ENCODE peak calls at places on chromosomes 1 and 21, in six cellular contexts. Q, D, N, F, C and E are unnamed samples.

GRCh38 chr1:110286564-110286963 is 52.6 kb upstream of the RBM15 start:
- ATAC-seq in Q (no peak), D (no peak), N (no peak), F (no peak), C (no peak), E (no peak)

GRCh38 chr1:169681094-169681493 is 30.3 kb downstream of the SELL start:
- ATAC-seq in Q (no peak), D (no peak), N (no peak), F (no peak), C (no peak), E (no peak)

GRCh38 chr1:38989979-38990378 is 1.1 kb upstream of the AKIRIN1 start:
- ATAC-seq in Q (no peak), D (no peak), N (no peak), F (no peak), C (no peak), E (no peak)

GRCh38 chr1:30748699-30749401 is 8.7 kb downstream of the LAPTM5 start:
- ATAC-seq in Q (no peak), D (no peak), N (no peak), F (no peak), C (no peak), E (no peak)

GRCh38 chr1:108068141-108068540 is 103.2 kb upstream of the VAV3 start:
- ATAC-seq in Q (no peak), D (no peak), N (no peak), F (no peak), C (no peak), E (no peak)

GRCh38 chr1:210321131-210321530 is 7.6 kb upstream of the HHAT start:
- ATAC-seq in Q (no peak), D (no peak), N (no peak), F (no peak), C (no peak), E (no peak)

GRCh38 chr1:178501705-178502329 is 5.1 kb upstream of the CLEC20A start:
- ATAC-seq in Q (peak), D (peak), N (peak), F (peak), C (peak), E (peak)

GRCh38 chr1:164648211-164649080 is 89.5 kb downstream of the PBX1 start:
- ATAC-seq in Q (no peak), D (no peak), N (no peak), F (no peak), C (peak), E (no peak)

GRCh38 chr1:162877412-162877811 is 16.4 kb upstream of the CCDC190 start:
- ATAC-seq in Q (no peak), D (no peak), N (no peak), F (no peak), C (no peak), E (no peak)

GRCh38 chr1:216721878-216722277 is 1.4 kb downstream of the ESRRG start:
- ATAC-seq in Q (peak), D (peak), N (no peak), F (no peak), C (peak), E (no peak)

GRCh38 chr1:166944186-166944967 is 31.0 kb downstream of the ILDR2 start:
- ATAC-seq in Q (no peak), D (no peak), N (no peak), F (no peak), C (no peak), E (no peak)

GRCh38 chr1:156126701-156127534 is 12.4 kb downstream of the LMNA start:
- ATAC-seq in Q (peak), D (peak), N (no peak), F (peak), C (no peak), E (peak)

GRCh38 chr1:156130578-156130942 is 16.0 kb downstream of the LMNA start:
- ATAC-seq in Q (no peak), D (no peak), N (no peak), F (peak), C (no peak), E (no peak)

GRCh38 chr1:156128749-156129682 is 14.5 kb downstream of the LMNA start:
- ATAC-seq in Q (no peak), D (peak), N (no peak), F (no peak), C (peak), E (peak)

GRCh38 chr1:156126043-156126700 is 11.7 kb downstream of the LMNA start:
- ATAC-seq in Q (peak), D (peak), N (no peak), F (peak), C (peak), E (peak)

DNA sequence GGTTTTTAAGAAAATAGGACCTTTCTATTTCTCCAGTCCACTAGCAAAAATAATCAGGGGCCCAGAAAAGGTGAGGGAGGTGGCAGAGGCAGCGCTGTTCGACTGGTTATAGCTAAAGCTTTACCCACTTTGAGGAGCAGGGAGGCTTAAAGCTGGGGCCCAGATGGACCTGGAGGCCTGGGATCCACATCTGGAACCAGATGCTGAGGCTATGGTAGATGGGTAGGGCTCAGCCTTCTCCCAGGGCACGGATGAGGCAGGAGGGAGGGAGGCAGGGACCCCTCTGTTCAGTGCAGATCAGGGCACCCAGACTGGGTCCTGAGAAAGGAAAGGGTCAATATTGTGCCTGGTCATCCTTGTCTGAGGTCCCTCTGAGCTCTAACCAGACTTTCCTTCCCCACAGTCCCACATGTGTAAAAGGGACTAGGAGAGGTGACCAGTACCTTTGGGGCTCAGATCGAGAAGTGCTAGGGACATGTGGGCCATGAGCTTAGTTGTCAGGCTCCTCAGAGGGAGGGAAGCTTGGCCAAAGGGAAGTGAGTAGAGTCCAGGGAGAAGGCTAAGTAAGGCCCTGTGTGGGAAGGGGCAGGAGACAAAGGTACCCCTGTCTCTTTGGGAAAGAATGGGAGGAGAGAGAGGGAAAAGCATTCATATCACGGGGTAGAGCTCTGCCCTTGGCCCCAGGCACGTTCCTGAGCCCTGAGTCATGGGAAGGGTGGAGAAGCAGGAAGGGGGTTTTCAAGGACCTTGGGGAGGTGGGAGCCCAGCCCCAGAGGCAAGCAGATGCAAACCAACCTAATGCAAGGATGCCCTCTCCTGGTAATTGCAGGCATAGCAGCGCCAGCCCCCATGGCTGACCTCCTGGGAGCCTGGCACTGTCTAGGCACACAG is 15.4 kb downstream of the LMNA start:
- ATAC-seq in Q (peak), D (peak), N (peak), F (peak), C (peak), E (peak)
- H3K4me3 ChIP-seq in Q (no peak), D (peak), N (no peak), F (peak), C (peak), E (peak)

GRCh38 chr1:221431968-221432367 is 309.9 kb downstream of the DUSP10 start:
- ATAC-seq in Q (no peak), D (no peak), N (no peak), F (no peak), C (no peak), E (no peak)
- H3K4me3 ChIP-seq in Q (no peak), D (no peak), N (no peak), F (no peak), C (no peak), E (no peak)

GRCh38 chr1:9657521-9658032 is 6.0 kb downstream of the PIK3CD start:
- ATAC-seq in Q (no peak), D (no peak), N (no peak), F (no peak), C (no peak), E (no peak)
- H3K4me3 ChIP-seq in Q (no peak), D (no peak), N (no peak), F (no peak), C (no peak), E (no peak)

GRCh38 chr1:154945962-154946850 is 9.7 kb upstream of the PMVK start:
- ATAC-seq in Q (no peak), D (no peak), N (no peak), F (no peak), C (no peak), E (no peak)

GRCh38 chr1:154943649-154944421 is 7.3 kb upstream of the PMVK start:
- ATAC-seq in Q (peak), D (peak), N (peak), F (peak), C (peak), E (peak)

GRCh38 chr1:154941332-154941995 is 4.9 kb upstream of the PMVK start:
- ATAC-seq in Q (no peak), D (no peak), N (peak), F (no peak), C (no peak), E (no peak)

GRCh38 chr1:154945160-154945961 is 8.8 kb upstream of the PMVK start:
- ATAC-seq in Q (no peak), D (no peak), N (no peak), F (no peak), C (no peak), E (no peak)

DNA sequence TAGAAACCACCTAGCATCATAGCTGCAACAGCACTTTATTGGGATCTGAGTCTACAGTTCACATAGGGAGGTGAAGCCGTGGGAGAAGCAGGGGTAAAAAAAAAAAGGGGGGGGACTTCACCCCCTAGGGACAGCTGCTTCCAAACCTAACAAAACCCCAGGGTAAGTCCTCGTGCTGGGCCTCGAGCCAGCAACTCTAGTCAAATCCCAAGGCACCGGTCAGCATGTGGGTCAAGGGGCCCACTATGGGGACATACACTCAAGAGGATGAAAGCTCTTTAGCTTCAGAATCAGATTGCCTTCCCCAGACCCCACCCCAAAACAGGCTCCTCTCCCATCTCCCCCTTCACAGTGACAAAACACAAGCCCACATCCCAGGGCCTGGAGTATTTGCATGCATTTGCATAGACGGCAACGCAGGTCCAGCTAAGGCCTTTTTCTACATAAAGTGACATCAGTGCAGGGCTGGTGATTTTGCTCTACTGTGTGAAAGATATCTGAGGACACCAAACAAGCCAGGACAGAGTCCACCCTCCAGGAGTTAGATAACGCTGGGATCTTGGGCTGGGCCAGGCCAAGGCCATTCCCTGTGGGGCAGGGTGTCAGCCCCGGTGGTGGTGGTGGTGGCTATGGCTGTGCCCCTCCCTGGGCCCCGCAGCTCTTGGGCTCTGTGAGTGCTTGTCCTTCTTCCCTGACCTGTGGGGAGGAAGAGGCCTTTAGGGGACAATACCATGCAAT is 8.1 kb upstream of the PMVK start:
- ATAC-seq in Q (no peak), D (no peak), N (peak), F (no peak), C (no peak), E (no peak)
- H3K4me3 ChIP-seq in Q (no peak), D (no peak), N (no peak), F (no peak), C (no peak), E (no peak)

GRCh38 chr1:8371372-8371991 is 53.6 kb downstream of the SLC45A1 start:
- ATAC-seq in Q (no peak), D (peak), N (no peak), F (no peak), C (peak), E (no peak)
- H3K4me3 ChIP-seq in Q (no peak), D (no peak), N (no peak), F (no peak), C (peak), E (no peak)

GRCh38 chr21:45328198-45329087 is 40.7 kb upstream of the POFUT2 start:
- ATAC-seq in Q (no peak), D (no peak), N (no peak), F (peak), C (no peak), E (no peak)
- H3K4me3 ChIP-seq in Q (peak), D (no peak), N (peak), F (no peak), C (no peak), E (no peak)

DNA sequence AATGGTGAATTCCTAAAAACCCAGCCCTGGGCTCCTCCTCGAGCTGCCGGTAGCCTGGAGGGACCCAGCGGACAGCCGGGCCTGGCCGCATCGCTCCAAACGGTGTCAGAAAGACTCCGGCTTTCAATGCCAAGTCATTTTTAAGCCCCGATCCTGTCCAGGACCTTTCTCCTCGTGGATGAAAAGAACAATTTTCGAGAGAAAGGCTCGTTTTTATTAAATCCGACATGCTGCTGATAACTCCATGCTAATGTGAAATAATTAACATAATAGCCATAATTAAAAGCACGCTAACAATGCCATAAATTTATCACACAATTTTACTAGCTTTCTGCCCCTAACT is 4.6 kb upstream of the FOXD3 start:
- ATAC-seq in Q (peak), D (no peak), N (no peak), F (no peak), C (peak), E (no peak)
- H3K4me3 ChIP-seq in Q (peak), D (peak), N (no peak), F (peak), C (peak), E (no peak)